ENCODE peak calls at places on chromosomes 16 and 17, in eight cellular contexts. V is transverse colon, W is IMR-90, B is adrenal gland, Q is sigmoid colon, X is ovary, U is tibial nerve, Z is HCT116. Y is an unnamed sample.

GRCh38 chr16:4679854-4680636 is 13.3 kb upstream of the NUDT16L1 start:
- DNase-seq in V (peak), Q (peak), W (peak), U (peak), Z (no peak), X (peak), B (peak), Y (peak)

GRCh38 chr17:65109990-65110680 is 27.0 kb upstream of the RGS9 start:
- DNase-seq in U (no peak), Q (peak), W (peak), V (no peak), Z (no peak), X (no peak), B (no peak), Y (no peak)

GRCh38 chr17:72474740-72475477 is 354.1 kb downstream of the SOX9 start:
- DNase-seq in Q (peak), B (no peak), X (no peak), Z (no peak), W (no peak), V (peak), U (no peak), Y (no peak)

GRCh38 chr16:90020838-90021382 is 1.7 kb upstream of the DBNDD1 start:
- DNase-seq in Q (no peak), B (no peak), V (no peak), Z (no peak), U (no peak), W (peak), X (no peak), Y (no peak)

GRCh38 chr16:31513126-31513525 is 4.9 kb upstream of the RUSF1 start:
- DNase-seq in Q (no peak), B (no peak), W (peak), V (no peak), U (no peak), X (no peak), Z (no peak), Y (no peak)

GRCh38 chr16:65532218-65532617 is 410.4 kb upstream of the CDH11 start:
- DNase-seq in B (no peak), U (no peak), V (no peak), Q (no peak), Z (no peak), X (no peak), W (no peak), Y (no peak)

GRCh38 chr17:50573866-50574571 is 13.5 kb downstream of the CACNA1G start:
- DNase-seq in B (no peak), X (no peak), U (no peak), W (no peak), V (no peak), Z (no peak), Q (no peak), Y (no peak)

GRCh38 chr16:69563605-69564580 is 1.9 kb upstream of the NFAT5 start:
- DNase-seq in B (no peak), V (no peak), W (peak), U (no peak), Z (no peak), Q (no peak), X (no peak), Y (no peak)

GRCh38 chr16:67428146-67428731 is 2.7 kb upstream of the HSD11B2 start:
- DNase-seq in W (peak), Z (peak), X (peak), B (peak), V (peak), Q (peak), U (peak), Y (peak)

GRCh38 chr17:1626333-1626732 is 2.3 kb downstream of the SLC43A2 start:
- DNase-seq in Z (no peak), W (no peak), Q (no peak), V (no peak), X (no peak), B (no peak), U (no peak), Y (no peak)

GRCh38 chr17:46764335-46764708 is 54.2 kb downstream of the WNT3 start:
- DNase-seq in Q (no peak), W (no peak), V (no peak), U (no peak), X (no peak), B (peak), Z (no peak), Y (no peak)

GRCh38 chr16:17602678-17603077 is 131.9 kb upstream of the XYLT1 start:
- DNase-seq in B (no peak), X (no peak), U (no peak), W (no peak), Q (no peak), Z (no peak), V (no peak), Y (no peak)

GRCh38 chr16:88928405-88929375 is 48.3 kb downstream of the CBFA2T3 start:
- DNase-seq in B (no peak), Z (no peak), X (no peak), Q (no peak), W (no peak), U (no peak), V (no peak), Y (no peak)

GRCh38 chr16:27364493-27365141 is 37.4 kb upstream of the IL21R start:
- DNase-seq in Z (no peak), X (no peak), B (no peak), W (no peak), U (no peak), Q (no peak), V (peak), Y (no peak)

GRCh38 chr16:46883353-46883689 is 841 bp upstream of the GPT2 start:
- DNase-seq in V (peak), X (no peak), Z (no peak), U (no peak), B (no peak), Q (no peak), W (no peak), Y (no peak)

GRCh38 chr17:56676807-56677206 is 83.3 kb downstream of the NOG start:
- DNase-seq in V (no peak), Z (no peak), W (no peak), Q (no peak), X (no peak), B (no peak), U (no peak), Y (no peak)

GRCh38 chr17:80758793-80759673 is 214.4 kb downstream of the RPTOR start:
- DNase-seq in V (no peak), Z (no peak), B (peak), W (peak), U (no peak), Q (peak), X (no peak), Y (no peak)

GRCh38 chr17:61537264-61537771 is 53.7 kb downstream of the NACA2 start:
- DNase-seq in X (no peak), Z (no peak), U (no peak), W (no peak), V (no peak), Q (no peak), B (no peak), Y (no peak)

GRCh38 chr17:82246040-82246364 is 17.2 kb downstream of the SLC16A3 start:
- DNase-seq in U (no peak), X (no peak), B (no peak), W (no peak), Q (peak), Z (no peak), V (no peak), Y (no peak)

GRCh38 chr16:60945225-60945624 is 1091.0 kb downstream of the CDH8 start:
- DNase-seq in X (no peak), V (no peak), W (no peak), Z (no peak), B (no peak), U (no peak), Q (no peak), Y (no peak)

GRCh38 chr17:19720631-19721426 is 4.4 kb upstream of the SLC47A2 start:
- DNase-seq in B (no peak), U (no peak), X (peak), V (peak), Q (no peak), W (no peak), Z (no peak), Y (no peak)

GRCh38 chr17:7146115-7146514 is 31.5 kb upstream of the ASGR2 start:
- DNase-seq in Q (no peak), X (no peak), B (no peak), W (no peak), V (no peak), U (no peak), Z (no peak), Y (no peak)

GRCh38 chr17:75340636-75341035 is 51.4 kb upstream of the SLC25A19 start:
- DNase-seq in U (no peak), V (no peak), W (no peak), Z (no peak), Q (no peak), B (no peak), X (no peak), Y (no peak)

GRCh38 chr16:61042736-61043135 is 993.5 kb downstream of the CDH8 start:
- DNase-seq in V (no peak), W (no peak), Z (no peak), X (no peak), Q (no peak), B (no peak), U (no peak), Y (no peak)

GRCh38 chr17:64115871-64116534 is 13.9 kb downstream of the ERN1 start:
- DNase-seq in Z (no peak), V (no peak), W (peak), X (no peak), B (no peak), Q (no peak), U (no peak), Y (no peak)

GRCh38 chr17:75854111-75854748 is 905 bp downstream of the WBP2 start:
- DNase-seq in V (no peak), X (no peak), U (no peak), Q (peak), Z (no peak), W (peak), B (peak), Y (no peak)

GRCh38 chr17:75289832-75290337 is 652 bp upstream of the SLC25A19 start:
- DNase-seq in V (peak), X (peak), W (peak), Q (peak), U (peak), Z (no peak), B (peak), Y (no peak)

GRCh38 chr17:79079421-79080200 is 5.0 kb downstream of the ENGASE start:
- DNase-seq in Q (no peak), Z (no peak), V (no peak), W (no peak), B (no peak), U (no peak), X (no peak), Y (no peak)

GRCh38 chr17:13027246-13027645 is 9.4 kb upstream of the ELAC2 start:
- DNase-seq in V (no peak), B (no peak), Q (no peak), Z (no peak), W (peak), U (no peak), X (no peak), Y (no peak)

GRCh38 chr17:17125136-17126084 is 80.7 kb downstream of the PLD6 start:
- DNase-seq in Z (no peak), B (no peak), X (no peak), V (no peak), W (no peak), U (no peak), Q (no peak), Y (peak)

GRCh38 chr17:7782237-7782636 is 51.8 kb upstream of the KDM6B start:
- DNase-seq in U (no peak), X (no peak), W (peak), Q (no peak), Z (no peak), B (no peak), V (no peak), Y (no peak)

GRCh38 chr17:17565471-17566365 is 25.8 kb downstream of the PEMT start:
- DNase-seq in B (no peak), U (no peak), Z (no peak), W (no peak), Q (no peak), V (no peak), X (no peak), Y (no peak)

GRCh38 chr17:69348441-69348840 is 21.5 kb upstream of the ABCA5 start:
- DNase-seq in W (no peak), B (no peak), Q (no peak), U (no peak), V (no peak), X (no peak), Z (no peak), Y (no peak)

GRCh38 chr17:44362056-44362355 is 1.6 kb downstream of the FAM171A2 start:
- DNase-seq in V (no peak), U (no peak), Q (no peak), X (no peak), Z (no peak), W (no peak), B (no peak), Y (no peak)

GRCh38 chr17:44362479-44362963 is 1.1 kb downstream of the FAM171A2 start:
- DNase-seq in B (no peak), Z (no peak), U (no peak), V (no peak), W (no peak), Q (no peak), X (no peak), Y (no peak)

GRCh38 chr17:44362964-44363612 is 565 bp downstream of the FAM171A2 start:
- DNase-seq in W (no peak), Q (no peak), B (no peak), V (no peak), U (no peak), X (no peak), Z (no peak), Y (no peak)

GRCh38 chr17:44361292-44362055 is 2.2 kb downstream of the FAM171A2 start:
- DNase-seq in X (no peak), Z (no peak), Q (no peak), V (no peak), B (no peak), W (no peak), U (no peak), Y (no peak)

GRCh38 chr17:44363613-44364159 is at the start of gene FAM171A2:
- DNase-seq in B (no peak), U (no peak), Z (no peak), V (peak), Q (no peak), X (peak), W (peak), Y (peak)
- TF ChIP-seq POLR2A in B (peak), U (no peak), Z (no peak), V (no peak), Q (no peak), X (peak), W (no peak), Y (no peak)

DNA sequence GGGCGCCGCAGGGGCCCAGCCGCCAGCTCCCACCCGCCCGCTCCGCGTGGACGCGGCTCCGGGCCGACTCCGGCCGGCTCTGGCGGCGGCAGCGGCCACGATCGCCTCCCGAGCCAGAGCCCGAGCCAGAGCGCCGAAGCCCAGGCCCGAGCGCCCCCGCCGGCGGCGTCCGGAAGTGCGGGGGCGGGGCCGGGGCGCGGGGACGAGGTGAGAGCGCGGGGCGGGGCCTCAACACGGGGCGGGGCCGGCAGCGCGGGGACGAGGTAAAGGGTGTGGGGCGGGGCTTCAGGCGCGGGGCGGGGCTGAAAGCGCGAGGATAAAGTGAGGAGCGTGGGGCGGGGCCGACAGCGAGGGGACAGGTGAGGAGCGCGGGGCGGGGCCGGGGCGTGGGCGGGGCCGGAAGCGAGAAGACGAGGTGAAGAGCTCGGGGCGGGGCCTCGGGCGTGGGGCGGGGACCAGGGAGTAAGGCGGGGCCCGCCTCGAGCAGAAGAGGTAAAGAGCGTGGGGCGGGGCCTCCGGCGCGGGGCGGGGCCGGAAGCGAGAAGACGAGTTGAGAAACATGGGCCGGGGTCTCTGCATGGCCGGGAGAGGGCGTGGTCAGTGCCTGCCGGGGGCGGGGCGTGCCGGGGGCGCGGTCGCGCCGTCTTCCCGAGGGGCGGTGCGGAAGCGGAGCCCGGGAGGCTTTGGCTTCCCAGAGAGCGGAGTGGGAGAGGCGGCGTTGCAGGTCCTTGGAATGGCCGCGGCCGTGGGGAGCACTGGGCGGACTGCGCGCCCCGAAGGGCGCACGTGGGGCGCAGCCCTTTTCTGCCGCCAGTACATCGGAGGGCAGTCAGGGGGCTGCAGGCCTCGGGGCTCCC is at the start of gene AXIN1:
- DNase-seq in V (peak), X (peak), Z (peak), Q (peak), U (peak), W (peak), B (peak), Y (peak)
- TF ChIP-seq POLR2A in V (peak), X (peak), Z (no peak), Q (no peak), U (no peak), W (peak), B (peak), Y (peak)

DNA sequence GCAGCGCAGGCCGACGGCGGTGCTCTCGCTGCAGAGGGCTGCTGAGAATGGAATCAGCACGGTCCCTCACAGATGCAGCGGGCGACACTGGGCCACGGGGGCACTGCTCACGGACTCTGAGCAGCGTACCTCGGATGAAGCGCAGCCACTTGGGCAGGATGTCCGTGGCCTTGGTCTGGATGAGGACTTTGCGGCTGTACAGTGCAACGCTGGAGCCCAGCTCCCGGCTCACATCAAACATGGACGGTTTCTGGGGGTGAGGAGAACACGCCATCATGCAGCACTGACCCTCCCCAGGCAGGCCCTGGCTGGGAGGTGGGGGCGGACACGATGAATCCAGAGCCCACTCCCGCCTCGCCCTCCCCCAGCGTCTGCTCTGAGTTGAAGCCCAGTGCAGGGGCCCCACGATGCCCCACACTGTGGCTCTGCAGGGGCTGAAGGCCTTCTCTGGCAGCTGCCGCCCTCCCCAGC is 18.1 kb downstream of the DNASE1 start:
- DNase-seq in Q (no peak), Z (no peak), B (no peak), X (no peak), V (no peak), U (no peak), W (no peak), Y (peak)
- TF ChIP-seq POLR2A in Q (no peak), Z (no peak), B (no peak), X (no peak), V (no peak), U (no peak), W (no peak), Y (no peak)

DNA sequence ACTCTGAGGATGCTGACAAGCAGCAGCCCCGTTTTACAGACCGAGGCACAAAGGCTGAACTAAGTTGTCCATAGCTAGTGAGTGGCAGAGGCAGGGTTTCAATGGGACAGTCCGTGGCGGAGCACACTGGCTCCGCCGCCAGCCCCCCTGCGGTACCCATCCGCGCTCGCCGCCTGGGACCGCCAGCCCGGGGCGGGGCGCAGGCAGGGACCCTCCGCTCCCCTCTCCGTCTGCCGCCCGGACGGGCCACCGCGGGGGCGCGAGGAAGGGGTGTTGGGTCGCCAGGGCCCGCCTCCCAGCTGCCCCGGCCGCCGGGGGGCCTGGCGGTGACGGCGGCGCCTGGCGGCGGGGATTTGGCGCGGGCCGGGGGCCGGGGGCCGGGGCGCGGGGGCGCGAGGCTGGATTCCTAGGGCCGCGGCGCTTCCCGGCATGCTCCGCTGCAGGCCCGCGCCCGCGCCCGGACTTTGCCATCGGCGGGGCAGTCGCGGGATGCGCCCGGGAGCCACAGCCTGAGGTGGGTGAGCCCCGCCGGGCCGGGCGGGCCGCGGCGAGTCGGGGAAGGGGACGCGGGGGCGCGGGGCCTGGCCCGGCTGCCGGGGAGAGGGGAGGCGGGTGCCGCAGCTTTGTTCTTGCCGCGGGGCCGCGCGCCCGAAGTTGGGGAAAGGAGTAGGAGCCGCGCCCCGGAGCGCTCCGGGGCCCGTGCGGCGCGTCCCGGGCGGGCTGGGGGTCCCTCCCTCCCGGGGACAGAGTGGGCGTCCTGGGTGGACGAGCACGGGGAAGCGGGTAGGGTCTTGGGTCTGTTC is at the start of gene TMEM98:
- DNase-seq in W (peak), B (no peak), Q (no peak), X (peak), U (no peak), Z (no peak), V (peak), Y (no peak)
- TF ChIP-seq POLR2A in W (no peak), B (no peak), Q (no peak), X (no peak), U (no peak), Z (no peak), V (no peak), Y (no peak)

Y was measured in heart left ventricle.